ENCODE peak calls at places on chromosomes 2 and 18, in five cellular contexts. R is GM12878, U is HepG2, C is upper lobe of left lung, N is K562. G is an unnamed sample. For H3K9me3 and H3K27me3, the result is how much of the 10 kb centered on the place peaks cover.

GRCh38 chr2:70790079-70790963 is at the start of gene FIGLA:
- ATAC-seq in R (no peak), N (no peak), U (peak), C (peak), G (no peak)

GRCh38 chr2:71256421-71256820 is 29.5 kb upstream of the PAIP2B start:
- ATAC-seq in C (no peak), N (no peak), R (no peak), U (no peak), G (no peak)

GRCh38 chr2:181317511-181317910 is 139.7 kb upstream of the ITGA4 start:
- ATAC-seq in C (no peak), N (no peak), U (no peak), R (no peak), G (no peak)

GRCh38 chr18:79454034-79454735 is 58.5 kb downstream of the NFATC1 start:
- ATAC-seq in N (no peak), C (no peak), U (no peak), R (no peak), G (peak)

GRCh38 chr2:160679686-160680085 is 186.1 kb upstream of the RBMS1 start:
- ATAC-seq in C (no peak), R (no peak), U (no peak), N (no peak), G (no peak)

GRCh38 chr2:168545439-168546082 is 89.5 kb downstream of the CERS6 start:
- ATAC-seq in R (no peak), U (no peak), C (peak), N (no peak), G (peak)

GRCh38 chr2:186991766-186992417 is 142.9 kb upstream of the ZSWIM2 start:
- ATAC-seq in C (no peak), U (no peak), N (peak), R (no peak), G (no peak)

GRCh38 chr2:130241041-130241707 is 42.9 kb upstream of the TUBA3E start:
- ATAC-seq in U (peak), N (peak), R (no peak), C (no peak), G (no peak)

GRCh38 chr2:199704358-199705238 is 146.4 kb downstream of the FTCDNL1 start:
- ATAC-seq in R (peak), U (peak), N (peak), C (peak), G (no peak)

GRCh38 chr2:154554046-154554445 is 144.4 kb upstream of the KCNJ3 start:
- ATAC-seq in C (no peak), N (no peak), R (peak), U (no peak), G (no peak)

GRCh38 chr2:25799301-25799700 is 79.0 kb downstream of the ASXL2 start:
- ATAC-seq in C (no peak), R (no peak), N (no peak), U (no peak), G (no peak)

GRCh38 chr2:9536504-9536903 is 19.1 kb downstream of the ADAM17 start:
- ATAC-seq in N (no peak), C (no peak), R (no peak), U (no peak), G (no peak)

GRCh38 chr18:8478968-8479370 is 130.3 kb upstream of the RAB12 start:
- ATAC-seq in N (no peak), R (no peak), U (peak), C (no peak), G (no peak)

GRCh38 chr2:191611614-191612013 is 66.3 kb upstream of the NABP1 start:
- ATAC-seq in U (no peak), N (no peak), C (peak), R (peak), G (no peak)

GRCh38 chr18:7688580-7688979 is 121.5 kb downstream of the PTPRM start:
- ATAC-seq in C (no peak), R (no peak), U (no peak), N (no peak), G (no peak)

GRCh38 chr2:217797170-217797569 is 205.6 kb downstream of the TNS1 start:
- ATAC-seq in N (no peak), C (peak), U (peak), R (no peak), G (peak)

GRCh38 chr18:40937386-40937785 is 1017.6 kb upstream of the PIK3C3 start:
- ATAC-seq in R (no peak), C (no peak), N (no peak), U (no peak), G (no peak)

GRCh38 chr2:164771897-164772296 is 69.7 kb downstream of the COBLL1 start:
- ATAC-seq in C (no peak), U (no peak), R (no peak), N (no peak), G (no peak)

GRCh38 chr2:65576861-65577601 is 144.6 kb upstream of the SPRED2 start:
- ATAC-seq in U (peak), N (peak), C (peak), R (no peak), G (no peak)

GRCh38 chr2:65583061-65583460 is 150.7 kb upstream of the SPRED2 start:
- ATAC-seq in R (no peak), C (no peak), U (peak), N (no peak), G (no peak)

GRCh38 chr2:65576278-65576677 is 143.9 kb upstream of the SPRED2 start:
- ATAC-seq in N (no peak), C (no peak), U (no peak), R (no peak), G (no peak)

GRCh38 chr2:65580824-65581223 is 148.4 kb upstream of the SPRED2 start:
- ATAC-seq in N (no peak), U (no peak), C (no peak), R (no peak), G (no peak)

DNA sequence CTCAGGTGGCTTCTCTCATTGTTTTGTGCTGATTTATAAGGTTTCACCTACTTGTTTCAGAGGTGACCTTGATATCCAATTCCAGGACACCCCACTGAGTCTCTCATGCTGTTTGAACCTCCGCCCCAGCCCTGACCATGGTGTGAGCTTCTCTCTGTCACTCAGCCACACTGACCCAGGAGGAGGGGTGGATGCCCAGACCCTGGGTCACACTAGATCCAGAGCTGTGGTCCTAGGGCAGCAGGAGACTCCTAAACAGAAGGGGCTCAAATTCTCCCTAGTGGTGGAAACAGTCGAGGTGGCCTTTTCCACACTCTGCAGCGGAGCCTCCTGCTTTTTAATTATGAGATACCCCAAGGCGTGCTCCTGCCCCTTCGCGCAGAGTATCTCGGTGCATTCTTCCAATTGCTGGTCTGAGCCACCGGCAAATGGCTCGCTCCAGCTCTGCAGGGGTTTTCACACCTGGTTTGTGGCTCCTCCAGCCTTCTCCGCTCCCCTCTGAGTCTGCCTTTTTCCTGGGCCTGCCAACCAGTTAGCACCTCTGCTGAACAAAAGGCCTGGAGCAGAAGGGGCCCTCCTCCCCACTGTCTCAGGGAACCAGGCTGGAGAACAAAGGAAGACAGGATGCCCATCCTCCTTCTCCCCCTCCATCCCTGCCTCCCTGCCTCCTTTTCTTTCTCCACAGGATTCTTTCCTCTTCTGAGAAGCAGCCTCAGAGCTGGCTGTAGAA is 147.3 kb upstream of the SPRED2 start:
- ATAC-seq in C (no peak), R (no peak), N (no peak), U (no peak), G (no peak)
- TF ChIP-seq EP300 in C (no peak), R (no peak), N (no peak), U (no peak), G (no peak)

DNA sequence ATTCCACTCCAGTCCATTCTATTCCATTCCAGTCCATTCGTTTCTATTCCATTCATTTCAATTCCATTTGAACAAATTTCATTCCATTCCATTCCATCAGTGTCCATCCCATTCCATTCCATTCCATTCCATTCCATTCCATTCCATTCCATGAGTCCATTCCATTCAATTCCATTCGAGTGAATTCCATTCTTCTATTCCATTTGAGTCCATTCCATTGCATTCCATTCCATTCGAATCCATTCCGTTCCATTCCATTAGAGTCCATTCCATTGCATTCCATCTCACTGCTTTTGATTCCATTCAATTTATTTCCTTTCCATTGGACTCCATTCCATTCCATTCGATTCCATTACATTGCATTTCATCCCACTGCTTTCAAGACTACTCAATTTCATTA is 1132.1 kb downstream of the RPIA start:
- ATAC-seq in U (no peak), C (no peak), R (no peak), N (no peak), G (no peak)
- H3K9me3 ChIP-seq in U (under half), C (under half), R (under half), N (under half), G (under half)

GRCh38 chr18:46917808-46918600 is 602 bp downstream of the KATNAL2 start:
- ATAC-seq in N (peak), C (peak), R (peak), U (peak), G (peak)

GRCh38 chr18:46916551-46917107 is 678 bp downstream of the PIAS2 start:
- ATAC-seq in N (peak), C (no peak), R (peak), U (peak), G (peak)

GRCh38 chr18:46920067-46920466 is 2.7 kb downstream of the KATNAL2 start:
- ATAC-seq in R (no peak), N (no peak), U (no peak), C (no peak), G (no peak)

GRCh38 chr18:46915800-46916550 is 1.3 kb downstream of the PIAS2 start:
- ATAC-seq in C (no peak), U (peak), N (no peak), R (no peak), G (no peak)

DNA sequence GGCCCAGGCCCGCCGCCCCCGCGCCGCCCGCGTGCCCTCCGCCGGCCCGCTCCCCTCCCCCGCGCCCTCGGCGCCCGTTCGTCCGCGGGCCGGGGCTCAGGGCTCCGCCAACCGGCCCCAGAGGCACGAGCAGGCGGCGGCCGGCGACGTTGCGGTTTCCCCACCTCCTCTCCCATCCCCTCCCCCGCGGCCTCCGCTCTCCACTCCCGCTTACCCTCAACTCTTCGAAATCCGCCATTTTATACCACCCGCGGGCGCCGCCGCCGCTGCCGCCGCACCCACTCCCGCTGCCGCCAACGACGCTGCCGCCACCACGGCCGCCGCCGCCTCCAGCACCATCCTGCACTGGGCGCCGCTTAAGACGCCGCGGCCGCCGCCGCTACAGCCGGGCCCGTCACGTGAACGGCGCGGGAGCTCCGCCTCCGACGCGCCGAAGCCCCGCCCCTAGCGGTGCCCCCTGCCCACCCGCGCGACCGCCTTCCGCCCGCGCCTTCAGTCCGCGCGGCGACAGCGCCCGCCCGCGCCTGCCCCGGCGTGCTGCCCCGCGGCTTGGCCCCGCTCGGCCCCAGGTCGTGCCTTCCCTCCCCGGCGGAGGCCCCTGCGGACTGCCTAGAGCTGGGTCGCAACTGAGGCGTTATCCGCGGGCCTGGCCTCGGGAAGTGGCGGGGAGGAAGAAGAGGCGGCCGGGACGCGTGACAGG is at the start of the genes KATNAL2 and PIAS2:
- ATAC-seq in R (peak), C (peak), U (peak), N (peak), G (peak)
- H3K27me3 ChIP-seq in R (under half), C (under half), U (under half), N (under half), G (under half)

GRCh38 chr18:77178559-77178958 is 46.0 kb upstream of the MBP start:
- ATAC-seq in R (no peak), C (peak), N (no peak), U (no peak), G (no peak)

GRCh38 chr18:77187201-77187600 is 54.6 kb upstream of the MBP start:
- ATAC-seq in R (no peak), C (no peak), U (no peak), N (no peak), G (no peak)

GRCh38 chr18:77177009-77177408 is 44.4 kb upstream of the MBP start:
- ATAC-seq in N (no peak), C (peak), U (no peak), R (no peak), G (no peak)

GRCh38 chr18:77181950-77182707 is 49.5 kb upstream of the MBP start:
- ATAC-seq in R (no peak), N (no peak), C (no peak), U (no peak), G (no peak)
- TF ChIP-seq EP300 in R (no peak), N (no peak), C (no peak), U (no peak), G (no peak)

GRCh38 chr2:23350792-23351355 is 34.1 kb upstream of the KLHL29 start:
- ATAC-seq in N (no peak), R (no peak), U (no peak), C (peak), G (no peak)

GRCh38 chr2:23347516-23348481 is 37.2 kb upstream of the KLHL29 start:
- ATAC-seq in C (no peak), U (no peak), R (no peak), N (no peak), G (no peak)

GRCh38 chr2:23350026-23350791 is 34.8 kb upstream of the KLHL29 start:
- ATAC-seq in N (no peak), R (no peak), C (peak), U (no peak), G (no peak)

GRCh38 chr2:23351388-23352141 is 33.4 kb upstream of the KLHL29 start:
- ATAC-seq in U (peak), C (peak), R (peak), N (peak), G (peak)

DNA sequence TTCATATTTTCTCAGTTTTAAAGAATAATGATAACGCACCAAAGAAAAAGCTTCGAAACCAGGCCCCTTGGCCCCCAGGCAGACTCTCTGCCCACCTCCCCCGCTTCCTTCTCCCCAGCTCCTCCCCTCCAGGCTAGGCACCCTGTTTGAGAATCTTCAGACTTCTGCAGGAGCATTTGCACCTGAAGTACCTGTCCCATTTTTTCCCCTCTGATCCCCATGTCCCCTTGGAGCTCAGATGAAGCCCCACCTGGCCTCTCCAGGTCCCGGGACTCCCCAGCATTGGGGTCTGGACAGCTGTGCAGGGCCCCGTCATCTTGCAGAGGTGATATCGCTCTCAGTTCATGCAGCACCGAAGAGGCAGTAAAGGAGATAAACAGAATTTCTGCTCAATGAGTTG is 35.5 kb upstream of the KLHL29 start:
- ATAC-seq in R (no peak), U (no peak), C (no peak), N (no peak), G (no peak)
- H3K9me3 ChIP-seq in R (under half), U (under half), C (under half), N (under half), G (under half)

GRCh38 chr2:236570081-236570979 is 705 bp downstream of the ACKR3 start:
- ATAC-seq in C (no peak), N (no peak), R (peak), U (no peak), G (no peak)

GRCh38 chr2:236569593-236569973 is at the start of gene ACKR3:
- ATAC-seq in N (peak), U (peak), C (peak), R (peak), G (peak)

GRCh38 chr2:236568068-236568921 is 1.3 kb upstream of the ACKR3 start:
- ATAC-seq in C (peak), R (peak), U (peak), N (no peak), G (peak)

GRCh38 chr2:236571161-236571560 is 1.5 kb downstream of the ACKR3 start:
- ATAC-seq in C (no peak), N (no peak), R (no peak), U (no peak), G (no peak)

GRCh38 chr2:236568922-236569592 is 568 bp upstream of the ACKR3 start:
- ATAC-seq in U (no peak), C (no peak), N (no peak), R (no peak), G (no peak)
- H3K27me3 ChIP-seq in U (half or more), C (under half), N (under half), R (under half), G (under half)

DNA sequence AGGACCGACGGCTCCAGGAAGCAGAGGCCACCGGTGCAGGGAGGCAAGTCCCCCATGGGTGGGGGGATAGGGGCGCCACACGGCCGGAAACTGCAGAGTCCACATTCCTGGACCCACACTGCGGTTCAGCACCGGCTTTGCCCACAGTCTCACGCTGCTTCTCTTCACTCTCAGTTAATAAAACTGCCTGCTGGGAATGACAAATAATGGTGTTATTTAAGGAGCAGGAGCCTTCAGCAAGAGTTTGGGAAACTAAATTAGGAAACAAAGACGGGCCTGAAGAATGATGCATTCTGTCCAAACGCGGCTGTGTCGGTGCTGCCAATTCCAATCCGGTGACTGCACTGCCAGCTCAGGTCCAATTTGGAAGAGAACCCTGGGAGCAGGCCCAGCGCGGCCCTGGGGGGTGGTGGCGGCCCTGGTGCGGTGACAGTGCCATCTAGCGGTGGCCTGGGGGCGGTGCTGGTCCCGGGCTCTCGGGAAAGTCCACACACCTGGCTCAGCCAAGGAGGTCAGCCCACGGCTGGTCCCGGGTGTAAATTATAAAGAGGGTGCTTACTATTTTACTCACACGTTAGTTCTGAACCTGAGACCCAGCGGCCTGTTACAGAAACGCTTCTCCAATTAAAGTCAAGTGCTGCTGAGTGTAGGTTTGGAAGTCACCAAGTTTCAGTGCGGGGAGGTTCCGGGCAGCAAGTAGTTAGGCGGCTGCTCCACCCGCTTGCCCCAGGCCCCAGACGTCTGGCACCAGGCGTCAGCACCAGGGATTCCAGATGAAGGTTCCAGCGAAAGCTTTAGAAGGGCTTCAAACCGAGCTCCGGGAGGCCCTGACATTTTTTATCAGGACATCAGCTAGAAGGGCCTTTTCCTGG is 73.2 kb upstream of the PXDN start:
- ATAC-seq in C (peak), U (peak), N (peak), R (peak), G (peak)
- TF ChIP-seq EP300 in C (no peak), U (no peak), N (no peak), R (no peak), G (no peak)

DNA sequence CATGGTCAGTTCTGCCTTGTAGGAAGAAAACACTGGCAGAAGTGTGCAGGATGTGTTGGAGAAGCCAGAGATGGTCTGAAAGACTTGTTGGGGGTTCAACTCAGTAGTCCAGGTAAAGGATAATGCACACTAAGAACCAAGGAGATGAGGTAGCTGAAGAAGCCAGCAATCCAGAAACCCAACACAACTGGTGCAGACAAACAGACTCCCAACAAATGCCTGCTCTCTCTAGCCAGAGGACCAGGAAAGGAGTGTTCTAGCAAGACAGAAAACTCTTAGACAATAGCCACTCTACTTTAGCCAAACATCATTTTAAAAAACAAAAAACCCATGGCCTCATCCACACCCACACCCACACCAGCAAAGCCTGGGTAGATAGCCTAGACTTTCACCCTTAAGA is 33.9 kb downstream of the EVA1A start:
- ATAC-seq in R (no peak), C (no peak), N (no peak), U (no peak), G (no peak)
- H3K9me3 ChIP-seq in R (under half), C (under half), N (under half), U (under half), G (under half)

GRCh38 chr2:241978670-241979069 is 109.1 kb downstream of the RTP5 start:
- ATAC-seq in U (no peak), R (no peak), C (no peak), N (no peak), G (no peak)
- H3K27me3 ChIP-seq in U (under half), R (under half), C (under half), N (under half), G (under half)

G was measured in gastroesophageal sphincter.